ENCODE peak calls at places on chromosomes 6 and 20, in five cellular contexts. K is A549, B is K562, A is HepG2, F is IMR-90. V is an unnamed sample. For H3K9me3, the result is how much of the 10 kb centered on the place peaks cover.

GRCh38 chr20:60007452-60007851 is 49.2 kb downstream of the CDH26 start:
- DNase-seq in K (no peak), B (no peak), A (no peak), F (no peak), V (no peak)

GRCh38 chr6:131331146-131331545 is 195.9 kb downstream of the AKAP7 start:
- DNase-seq in K (no peak), B (no peak), A (no peak), F (no peak), V (no peak)

GRCh38 chr6:109342564-109342963 is 39.7 kb downstream of the CD164 start:
- DNase-seq in K (no peak), B (peak), A (no peak), F (no peak), V (no peak)

GRCh38 chr6:132214716-132215115 is 186.6 kb downstream of the MOXD1 start:
- DNase-seq in K (no peak), B (no peak), A (no peak), F (no peak), V (no peak)

GRCh38 chr6:163191704-163192537 is 222.6 kb upstream of the QKI start:
- DNase-seq in K (no peak), B (no peak), A (no peak), F (no peak), V (no peak)

GRCh38 chr6:39791311-39791710 is 865 bp upstream of the DAAM2 start:
- DNase-seq in K (no peak), B (peak), A (peak), F (no peak), V (peak)

GRCh38 chr6:93351222-93351621 is 68.1 kb downstream of the EPHA7 start:
- DNase-seq in K (no peak), B (no peak), A (no peak), F (no peak), V (no peak)

GRCh38 chr20:14775778-14776177 is 438.4 kb upstream of the FLRT3 start:
- DNase-seq in K (peak), B (no peak), A (peak), F (no peak), V (no peak)

GRCh38 chr20:38167851-38168760 is 3.0 kb upstream of the TGM2 start:
- DNase-seq in K (peak), B (no peak), A (peak), F (peak), V (no peak)

GRCh38 chr6:10429638-10430427 is 15.0 kb upstream of the TFAP2A start:
- DNase-seq in K (peak), B (peak), A (peak), F (peak), V (peak)

GRCh38 chr6:1285589-1286340 is 26.1 kb upstream of the FOXQ1 start:
- DNase-seq in K (no peak), B (no peak), A (no peak), F (peak), V (no peak)

GRCh38 chr20:6703047-6703446 is 64.4 kb upstream of the BMP2 start:
- DNase-seq in K (no peak), B (no peak), A (no peak), F (no peak), V (no peak)

GRCh38 chr6:29516108-29516507 is 28.4 kb upstream of the MAS1L start:
- DNase-seq in K (peak), B (no peak), A (no peak), F (peak), V (no peak)

GRCh38 chr20:33644313-33645071 is 17.6 kb upstream of the C20orf144 start:
- DNase-seq in K (no peak), B (no peak), A (no peak), F (no peak), V (no peak)

GRCh38 chr20:43430265-43430664 is 27.4 kb upstream of the SRSF6 start:
- DNase-seq in K (no peak), B (no peak), A (no peak), F (no peak), V (no peak)

GRCh38 chr6:62803094-62803493 is 408.2 kb upstream of the FKBP1C start:
- DNase-seq in K (no peak), B (no peak), A (no peak), F (no peak), V (no peak)

GRCh38 chr6:41278699-41279405 is 7.6 kb downstream of the TREM1 start:
- DNase-seq in K (peak), B (peak), A (peak), F (peak), V (peak)

GRCh38 chr6:153145591-153145990 is 14.5 kb upstream of the RGS17 start:
- DNase-seq in K (no peak), B (no peak), A (no peak), F (no peak), V (no peak)

GRCh38 chr20:35092524-35093244 is at the start of gene TRPC4AP:
- DNase-seq in K (peak), B (peak), A (peak), F (peak), V (peak)

GRCh38 chr6:151379933-151380847 is 11.2 kb downstream of the ZBTB2 start:
- DNase-seq in K (no peak), B (no peak), A (no peak), F (no peak), V (no peak)

GRCh38 chr6:92892626-92893025 is 526.7 kb downstream of the EPHA7 start:
- DNase-seq in K (no peak), B (no peak), A (no peak), F (no peak), V (no peak)

GRCh38 chr20:51712501-51713212 is 55.5 kb downstream of the ATP9A start:
- DNase-seq in K (peak), B (no peak), A (peak), F (peak), V (peak)

GRCh38 chr20:57756213-57756612 is 46.4 kb upstream of the PMEPA1 start:
- DNase-seq in K (no peak), B (no peak), A (no peak), F (no peak), V (no peak)

GRCh38 chr20:5535211-5535756 is 214.9 kb upstream of the SHLD1 start:
- DNase-seq in K (peak), B (peak), A (peak), F (peak), V (no peak)

GRCh38 chr6:118869894-118870665 is 23.9 kb upstream of the ASF1A start:
- DNase-seq in K (no peak), B (no peak), A (peak), F (no peak), V (no peak)

GRCh38 chr6:55953384-55953783 is 78.0 kb upstream of the BMP5 start:
- DNase-seq in K (peak), B (no peak), A (peak), F (peak), V (no peak)

GRCh38 chr20:32585011-32585518 is at the start of gene NOL4L:
- DNase-seq in K (no peak), B (peak), A (no peak), F (no peak), V (peak)

GRCh38 chr6:126339796-126340750 is at the start of gene CENPW:
- DNase-seq in K (peak), B (peak), A (peak), F (peak), V (peak)

GRCh38 chr6:164106345-164106769 is 691.8 kb downstream of the QKI start:
- DNase-seq in K (peak), B (peak), A (peak), F (no peak), V (peak)

GRCh38 chr6:127946388-127946787 is 45.5 kb upstream of the THEMIS start:
- DNase-seq in K (no peak), B (no peak), A (no peak), F (no peak), V (no peak)

GRCh38 chr20:23433628-23434027 is 5.9 kb upstream of the CSTL1 start:
- DNase-seq in K (no peak), B (no peak), A (no peak), F (no peak), V (no peak)
- H3K9me3 ChIP-seq in K (under half), B (under half), A (under half), F (under half), V (under half)

GRCh38 chr20:39574061-39574460 is 611.9 kb downstream of the DHX35 start:
- DNase-seq in K (no peak), B (no peak), A (no peak), F (no peak), V (no peak)
- TF ChIP-seq SMC3 in K (no peak), B (no peak), A (no peak), F (no peak), V (no peak)

GRCh38 chr6:16154904-16155303 is 26.0 kb downstream of the MYLIP start:
- DNase-seq in K (no peak), B (no peak), A (no peak), F (peak), V (no peak)

GRCh38 chr6:16149305-16149704 is 20.4 kb downstream of the MYLIP start:
- DNase-seq in K (no peak), B (no peak), A (no peak), F (no peak), V (no peak)

GRCh38 chr6:16150098-16150497 is 21.2 kb downstream of the MYLIP start:
- DNase-seq in K (no peak), B (no peak), A (no peak), F (no peak), V (no peak)

GRCh38 chr6:16157909-16158308 is 29.0 kb downstream of the MYLIP start:
- DNase-seq in K (no peak), B (peak), A (no peak), F (no peak), V (peak)

GRCh38 chr6:16153451-16153850 is 24.6 kb downstream of the MYLIP start:
- DNase-seq in K (no peak), B (no peak), A (no peak), F (no peak), V (no peak)
- H3K9me3 ChIP-seq in K (under half), B (under half), A (under half), F (under half), V (under half)

GRCh38 chr6:37678078-37678846 is 19.4 kb downstream of the MDGA1 start:
- DNase-seq in K (no peak), B (no peak), A (no peak), F (no peak), V (no peak)

GRCh38 chr6:37676071-37676470 is 21.6 kb downstream of the MDGA1 start:
- DNase-seq in K (no peak), B (no peak), A (no peak), F (no peak), V (no peak)

GRCh38 chr6:37675606-37676005 is 22.1 kb downstream of the MDGA1 start:
- DNase-seq in K (no peak), B (no peak), A (no peak), F (no peak), V (no peak)

GRCh38 chr6:37680668-37681067 is 17.0 kb downstream of the MDGA1 start:
- DNase-seq in K (no peak), B (no peak), A (no peak), F (no peak), V (no peak)

DNA sequence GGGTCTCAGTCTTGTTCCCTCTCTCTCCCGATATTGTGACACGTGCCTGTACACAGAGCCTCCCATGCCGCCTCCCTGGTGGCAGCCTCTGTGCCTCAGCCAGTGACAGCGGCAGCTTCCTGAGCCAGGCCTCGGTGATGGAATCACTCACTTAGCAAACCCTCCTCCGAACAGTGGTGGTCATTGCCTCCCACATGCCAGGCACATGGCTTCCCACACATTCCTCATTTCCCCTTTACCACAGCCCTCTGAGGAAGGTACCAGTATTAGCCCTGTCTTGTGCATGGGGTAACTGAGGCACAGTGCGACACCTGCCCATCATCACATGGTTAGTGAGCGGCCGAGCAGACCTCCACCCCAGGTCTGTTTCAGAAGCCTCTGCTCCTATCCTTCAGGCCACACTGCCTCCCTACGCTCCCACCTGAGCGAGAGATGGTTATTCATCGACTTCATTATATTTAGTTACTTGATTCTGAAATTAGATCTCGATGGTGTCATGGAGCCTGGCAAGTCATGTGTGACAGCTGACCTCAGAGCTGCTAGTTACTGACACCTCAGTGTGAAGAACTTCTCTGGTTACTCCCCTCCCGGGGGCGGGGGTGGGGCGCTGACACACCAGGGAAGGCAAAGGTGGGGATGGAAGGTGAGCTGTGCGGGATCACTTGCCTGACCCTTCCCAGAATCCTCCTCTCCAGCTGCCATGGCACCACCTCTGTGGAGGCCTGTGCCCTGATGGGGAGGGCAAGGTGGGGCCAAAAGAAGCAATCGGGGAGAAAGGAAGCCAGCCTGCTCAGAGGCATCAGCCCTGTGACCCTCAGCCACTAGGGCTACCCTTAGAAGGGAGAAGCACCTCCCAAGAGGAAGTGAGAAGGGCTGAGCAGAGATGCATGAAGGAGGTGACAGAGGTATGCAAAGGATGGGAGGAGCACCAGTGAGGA is 17.9 kb downstream of the MDGA1 start:
- DNase-seq in K (no peak), B (no peak), A (no peak), F (no peak), V (no peak)
- TF ChIP-seq SMC3 in K (no peak), B (no peak), A (no peak), F (no peak), V (no peak)

DNA sequence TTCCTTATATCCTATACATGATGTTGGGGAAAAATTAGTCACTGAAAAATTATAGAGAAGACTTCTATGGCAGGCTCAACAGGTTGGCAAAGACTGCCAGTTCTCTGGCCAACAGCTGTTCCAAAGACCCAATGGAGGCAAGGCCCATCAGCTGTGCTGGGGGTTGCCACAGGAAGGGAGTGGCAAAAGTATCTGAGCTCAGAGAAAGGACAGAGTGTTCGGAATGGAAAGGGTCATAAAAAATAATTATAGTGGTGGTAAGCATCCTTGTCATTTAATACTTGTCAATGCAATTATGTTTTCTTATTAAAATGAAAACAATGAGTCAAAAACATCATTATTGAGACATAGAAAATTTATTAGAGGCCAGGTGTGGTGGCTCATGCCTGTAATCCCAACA is 36.1 kb downstream of the FASTKD5 start:
- DNase-seq in K (no peak), B (no peak), A (no peak), F (no peak), V (no peak)
- H3K9me3 ChIP-seq in K (under half), B (under half), A (under half), F (under half), V (under half)

DNA sequence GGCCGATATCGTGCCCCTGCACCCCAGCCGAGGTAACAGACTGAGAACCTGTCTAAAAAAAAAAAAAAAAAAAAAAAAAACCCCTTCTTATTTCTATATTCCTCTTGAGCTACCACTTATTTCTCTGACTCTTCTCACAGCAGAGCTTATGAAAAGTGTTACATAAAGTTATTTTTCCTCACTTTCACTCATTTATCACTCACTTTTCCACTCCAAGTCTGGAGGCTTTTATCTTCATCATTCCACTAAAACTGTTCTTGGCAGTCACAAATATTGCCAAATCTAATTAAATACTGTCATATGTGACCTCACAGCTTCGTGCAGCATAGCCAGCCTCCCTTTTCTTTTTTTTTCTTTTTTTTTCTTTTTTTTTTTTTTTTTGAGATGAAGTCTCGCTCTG is 131.2 kb downstream of the KLHL32 start:
- DNase-seq in K (no peak), B (no peak), A (no peak), F (no peak), V (peak)
- TF ChIP-seq SMC3 in K (no peak), B (no peak), A (no peak), F (no peak), V (no peak)

GRCh38 chr6:21609881-21610329 is 16.4 kb downstream of the SOX4 start:
- DNase-seq in K (no peak), B (no peak), A (no peak), F (no peak), V (no peak)

GRCh38 chr6:21611485-21611884 is 17.9 kb downstream of the SOX4 start:
- DNase-seq in K (no peak), B (no peak), A (no peak), F (no peak), V (peak)

GRCh38 chr6:21610376-21610775 is 16.8 kb downstream of the SOX4 start:
- DNase-seq in K (no peak), B (no peak), A (no peak), F (no peak), V (no peak)

GRCh38 chr6:21612067-21612745 is 18.7 kb downstream of the SOX4 start:
- DNase-seq in K (no peak), B (no peak), A (no peak), F (no peak), V (peak)

DNA sequence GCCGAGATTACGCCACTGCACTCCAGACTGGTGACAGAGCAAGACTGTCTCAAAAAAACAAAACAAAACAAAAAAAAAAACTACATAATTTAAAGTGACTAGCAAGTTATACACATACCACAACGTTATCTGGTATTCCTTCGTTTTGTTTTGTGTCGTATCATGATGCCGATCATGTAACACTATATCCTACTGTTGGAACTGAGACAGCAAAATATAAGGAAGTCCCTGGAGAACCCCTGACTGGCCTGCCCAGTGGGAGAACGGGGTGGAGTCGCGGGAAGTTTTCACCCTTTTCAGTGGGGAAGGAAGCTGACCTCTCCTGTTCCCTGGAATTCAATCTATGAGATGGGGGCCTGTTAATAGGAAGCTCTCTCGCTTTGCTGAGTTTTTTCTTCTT is 15.1 kb downstream of the SOX4 start:
- DNase-seq in K (no peak), B (no peak), A (no peak), F (no peak), V (no peak)
- H3K9me3 ChIP-seq in K (under half), B (under half), A (under half), F (under half), V (under half)

GRCh38 chr6:111730835-111731234 is 125.2 kb upstream of the TRAF3IP2 start:
- DNase-seq in K (no peak), B (no peak), A (no peak), F (no peak), V (no peak)

GRCh38 chr6:111724505-111724904 is 118.8 kb upstream of the TRAF3IP2 start:
- DNase-seq in K (no peak), B (no peak), A (no peak), F (no peak), V (no peak)

GRCh38 chr6:111725446-111726112 is 119.9 kb upstream of the TRAF3IP2 start:
- DNase-seq in K (no peak), B (no peak), A (no peak), F (peak), V (no peak)

GRCh38 chr6:111727041-111727440 is 121.4 kb upstream of the TRAF3IP2 start:
- DNase-seq in K (no peak), B (no peak), A (no peak), F (peak), V (no peak)

GRCh38 chr6:111727798-111728197 is 122.1 kb upstream of the TRAF3IP2 start:
- DNase-seq in K (peak), B (peak), A (no peak), F (peak), V (peak)
- TF ChIP-seq SMC3 in K (no peak), B (no peak), A (no peak), F (no peak), V (no peak)

V was measured in SK-N-SH.